ENCODE peak calls at places on chromosomes 11 and 22, in five cellular contexts. C, S, U, Q and M are unnamed samples.

GRCh38 chr22:32142600-32142999 is 16.5 kb downstream of the C22orf42 start:
- DNase-seq in C (no peak), S (no peak), U (no peak), Q (no peak), M (no peak)

GRCh38 chr11:63682045-63682915 is 980 bp downstream of the RTN3 start:
- DNase-seq in C (peak; percentile 44), S (peak; percentile 32), U (no peak), Q (peak; percentile 55), M (peak; percentile 70)

GRCh38 chr22:42039271-42039670 is 31.3 kb downstream of the NAGA start:
- DNase-seq in C (no peak), S (no peak), U (no peak), Q (no peak), M (no peak)

GRCh38 chr22:32789797-32790620 is 11.5 kb upstream of the TIMP3 start:
- DNase-seq in C (no peak), S (no peak), U (no peak), Q (no peak), M (no peak)

GRCh38 chr11:61126266-61126665 is 24.0 kb downstream of the CD5 start:
- DNase-seq in C (no peak), S (peak; percentile 12), U (no peak), Q (peak; percentile 70), M (no peak)

GRCh38 chr11:403761-404431 is 9.9 kb downstream of the PKP3 start:
- DNase-seq in C (no peak), S (no peak), U (no peak), Q (no peak), M (no peak)

GRCh38 chr11:69169479-69169878 is 13.7 kb downstream of the SMIM38 start:
- DNase-seq in C (no peak), S (no peak), U (no peak), Q (no peak), M (no peak)

GRCh38 chr22:31250740-31251330 is 38.7 kb downstream of the LIMK2 start:
- DNase-seq in C (no peak), S (no peak), U (no peak), Q (no peak), M (no peak)

GRCh38 chr11:6919698-6920097 is 1.1 kb upstream of the OR2D3 start:
- DNase-seq in C (no peak), S (no peak), U (no peak), Q (no peak), M (no peak)

GRCh38 chr22:36760716-36761115 is 15.2 kb downstream of the IFT27 start:
- DNase-seq in C (peak; percentile 13), S (no peak), U (no peak), Q (no peak), M (no peak)

GRCh38 chr11:2884424-2884815 is 1.2 kb downstream of the CDKN1C start:
- DNase-seq in C (no peak), S (peak; percentile 45), U (no peak), Q (peak; percentile 79), M (no peak)

GRCh38 chr11:64165482-64165841 is 451 bp downstream of the MACROD1 start:
- DNase-seq in C (no peak), S (no peak), U (no peak), Q (no peak), M (no peak)

GRCh38 chr11:77127969-77128691 is at the start of gene MYO7A:
- DNase-seq in C (peak; percentile 84), S (peak; percentile 33), U (no peak), Q (peak; percentile 93), M (no peak)

GRCh38 chr11:78808903-78809302 is 234.2 kb upstream of the NARS2 start:
- DNase-seq in C (no peak), S (no peak), U (no peak), Q (no peak), M (no peak)

GRCh38 chr11:11532574-11532973 is 89.2 kb downstream of the GALNT18 start:
- DNase-seq in C (no peak), S (no peak), U (no peak), Q (no peak), M (no peak)

GRCh38 chr11:99640671-99641070 is 619.9 kb downstream of the CNTN5 start:
- DNase-seq in C (no peak), S (no peak), U (no peak), Q (no peak), M (no peak)

GRCh38 chr11:66268953-66269906 is 791 bp downstream of the RAB1B start:
- DNase-seq in C (peak; percentile 65), S (peak; percentile 25), U (no peak), Q (peak; percentile 58), M (no peak)

GRCh38 chr11:103091024-103091423 is 936 bp downstream of the DCUN1D5 start:
- DNase-seq in C (no peak), S (no peak), U (no peak), Q (peak; percentile 25), M (peak; percentile 79)

GRCh38 chr11:43377380-43377779 is 18.7 kb downstream of the TTC17 start:
- DNase-seq in C (no peak), S (no peak), U (no peak), Q (no peak), M (no peak)

GRCh38 chr11:7449196-7449840 is 36.0 kb upstream of the OLFML1 start:
- DNase-seq in C (no peak), S (no peak), U (no peak), Q (no peak), M (no peak)

GRCh38 chr11:13333456-13333957 is 55.9 kb downstream of the BMAL1 start:
- DNase-seq in C (no peak), S (no peak), U (peak; percentile 77), Q (no peak), M (no peak)

GRCh38 chr11:116931206-116931953 is 94.0 kb upstream of the APOA1 start:
- DNase-seq in C (no peak), S (peak; percentile 13), U (no peak), Q (no peak), M (no peak)

GRCh38 chr11:63998558-63999348 is 12.5 kb downstream of the OTUB1 start:
- DNase-seq in C (peak; percentile 81), S (no peak), U (no peak), Q (peak; percentile 52), M (no peak)

GRCh38 chr11:121588747-121589146 is 136.0 kb upstream of the SORL1-AS1 start:
- DNase-seq in C (no peak), S (no peak), U (no peak), Q (no peak), M (peak; percentile 47)

GRCh38 chr22:43168416-43169309 is 17.3 kb downstream of the TSPO start:
- DNase-seq in C (no peak), S (no peak), U (no peak), Q (no peak), M (no peak)

GRCh38 chr11:73267921-73268540 is 4.1 kb upstream of the P2RY6 start:
- DNase-seq in C (peak; percentile 22), S (no peak), U (no peak), Q (no peak), M (no peak)

GRCh38 chr11:73270089-73270854 is 1.9 kb upstream of the P2RY6 start:
- DNase-seq in C (peak; percentile 47), S (no peak), U (no peak), Q (no peak), M (peak; percentile 58)

GRCh38 chr11:73267122-73267846 is 4.9 kb upstream of the P2RY6 start:
- DNase-seq in C (peak; percentile 8), S (no peak), U (no peak), Q (no peak), M (no peak)

GRCh38 chr11:73269353-73270088 is 2.6 kb upstream of the P2RY6 start:
- DNase-seq in C (peak; percentile 62), S (no peak), U (no peak), Q (no peak), M (no peak)

DNA sequence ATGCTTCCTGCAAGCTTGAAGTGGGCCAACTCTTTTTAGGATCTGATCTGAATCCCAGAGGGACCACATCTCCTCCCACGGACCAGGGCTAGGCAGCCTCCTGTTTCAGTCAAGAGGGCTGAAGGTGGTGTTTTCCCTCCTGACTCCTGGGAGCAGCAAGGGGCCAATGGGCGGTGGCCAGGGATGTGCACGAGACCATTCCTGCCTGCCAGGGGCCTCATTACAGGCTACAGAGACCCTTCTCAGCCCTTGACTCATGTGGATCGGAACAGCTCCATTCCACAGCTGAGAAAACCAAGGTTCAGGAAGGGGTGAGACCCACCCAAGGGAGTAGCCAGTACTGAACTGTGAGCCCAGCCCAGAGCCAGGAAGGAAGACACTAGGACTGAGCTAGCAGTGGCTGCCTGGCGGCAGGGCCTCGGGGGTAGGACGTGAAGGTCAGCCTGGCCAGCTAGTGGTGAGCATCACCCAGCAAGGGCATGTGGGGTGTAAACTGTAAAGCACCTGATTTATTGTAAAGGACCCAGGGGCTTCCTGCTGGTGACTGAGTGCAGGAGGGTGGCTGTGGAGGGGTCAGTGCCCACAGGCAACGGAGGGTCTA is 3.4 kb upstream of the P2RY6 start:
- DNase-seq in C (peak; percentile 24), S (no peak), U (no peak), Q (no peak), M (no peak)
- H2AFZ ChIP-seq in C (no peak overlapping the region), S (no peak overlapping the region), U (no peak overlapping the region), Q (no peak overlapping the region), M (no peak overlapping the region)

GRCh38 chr11:41954034-41954433 is 494.6 kb upstream of the LRRC4C start:
- DNase-seq in C (no peak), S (no peak), U (no peak), Q (no peak), M (no peak)

GRCh38 chr11:41947392-41947791 is 487.9 kb upstream of the LRRC4C start:
- DNase-seq in C (no peak), S (no peak), U (no peak), Q (no peak), M (no peak)

GRCh38 chr11:41955635-41956400 is 496.4 kb upstream of the LRRC4C start:
- DNase-seq in C (no peak), S (no peak), U (no peak), Q (no peak), M (no peak)

DNA sequence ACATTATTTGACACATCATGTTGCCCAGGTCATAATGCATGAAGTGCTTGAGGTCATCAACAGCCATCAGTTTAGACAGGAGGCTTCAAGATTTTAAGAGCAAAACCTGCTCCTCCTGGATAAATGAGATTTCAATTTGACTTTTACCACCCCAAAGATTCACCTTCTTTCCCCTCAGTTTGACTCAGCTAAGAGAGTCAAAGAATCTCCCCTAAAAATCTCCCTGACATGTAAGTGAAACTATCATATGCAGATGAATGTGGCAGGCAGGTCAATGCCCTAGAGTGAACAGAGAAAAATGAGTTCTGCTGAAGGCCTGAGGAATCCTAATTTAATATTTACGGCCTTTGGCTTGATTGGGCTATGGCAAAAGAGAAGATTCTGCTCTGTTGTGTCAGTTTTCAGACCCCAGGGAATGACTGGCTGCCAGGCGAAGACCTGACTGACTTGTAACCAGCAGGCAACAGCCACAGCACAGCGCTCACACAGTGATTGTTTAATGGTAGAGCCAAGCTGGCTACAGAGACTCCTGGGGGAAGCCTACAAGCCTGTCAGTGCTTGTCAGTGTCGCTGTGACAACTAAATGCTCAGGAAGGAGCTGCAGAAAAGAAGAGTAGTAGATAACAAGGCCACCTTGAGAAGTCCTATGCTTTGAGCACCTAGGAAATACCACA is 491.2 kb upstream of the LRRC4C start:
- DNase-seq in C (no peak), S (no peak), U (no peak), Q (no peak), M (no peak)
- H2AFZ ChIP-seq in C (no peak overlapping the region), S (no peak overlapping the region), U (no peak overlapping the region), Q (no peak overlapping the region), M (no peak overlapping the region)

DNA sequence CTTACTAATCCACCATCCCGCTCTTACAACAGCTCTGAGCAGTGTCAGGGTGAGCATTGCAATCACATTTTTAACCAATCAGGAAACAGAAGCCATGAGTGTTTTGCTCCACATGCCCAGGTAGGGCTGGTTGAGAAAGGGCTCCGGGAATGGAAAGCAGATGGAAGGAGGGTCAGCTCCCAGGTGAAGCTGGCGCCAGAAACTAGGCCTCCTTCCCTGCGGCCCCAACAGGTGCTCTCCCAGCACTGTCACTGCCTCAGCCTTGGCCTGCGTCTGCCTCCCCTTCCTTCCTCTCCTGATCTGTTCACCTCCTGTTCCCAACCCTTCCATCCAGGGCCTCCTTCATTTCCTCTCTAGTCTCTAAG is 4.6 kb upstream of the VSIG10L2 start:
- DNase-seq in C (no peak), S (no peak), U (no peak), Q (no peak), M (no peak)
- H2AFZ ChIP-seq in C (no peak overlapping the region), S (no peak overlapping the region), U (no peak overlapping the region), Q (no peak overlapping the region), M (no peak overlapping the region)

GRCh38 chr11:1863352-1864215 is 10.7 kb downstream of the LSP1 start:
- DNase-seq in C (peak; percentile 51), S (peak; percentile 92), U (peak; percentile 68), Q (peak; percentile 86), M (no peak)
- H2AFZ ChIP-seq in C (no peak overlapping the region), S (peak overlapping the region; percentile 60), U (peak overlapping the region; percentile 57), Q (no peak overlapping the region), M (no peak overlapping the region)